ENCODE peak calls at places on chromosome 17, in nine cellular contexts. One of them, this sample, is unnamed.

GRCh38 chr17:48100160-48100559 is 1.1 kb downstream of the CBX1 start:
- DNase-seq in HFF-Myc: no peak
- DNase-seq in adrenal gland: no peak
- DNase-seq in IMR-90: peak
- DNase-seq in cardiac muscle cell: peak
- DNase-seq in PC-3: no peak
- DNase-seq in GM10248: no peak
- DNase-seq in Peyer's patch: no peak
- DNase-seq in fibroblast of pulmonary artery: peak
- DNase-seq in this sample: no peak

GRCh38 chr17:39548494-39548893 is 59.2 kb downstream of the NEUROD2 start:
- DNase-seq in GM10248: no peak
- DNase-seq in IMR-90: no peak
- DNase-seq in cardiac muscle cell: peak
- DNase-seq in Peyer's patch: no peak
- DNase-seq in PC-3: no peak
- DNase-seq in fibroblast of pulmonary artery: peak
- DNase-seq in HFF-Myc: no peak
- DNase-seq in adrenal gland: no peak
- DNase-seq in this sample: no peak

GRCh38 chr17:72726936-72727335 is 365.6 kb downstream of the SLC39A11 start:
- DNase-seq in GM10248: peak
- DNase-seq in Peyer's patch: peak
- DNase-seq in IMR-90: peak
- DNase-seq in adrenal gland: no peak
- DNase-seq in cardiac muscle cell: no peak
- DNase-seq in PC-3: peak
- DNase-seq in HFF-Myc: no peak
- DNase-seq in fibroblast of pulmonary artery: no peak
- DNase-seq in this sample: no peak

GRCh38 chr17:68184816-68185436 is 62.9 kb upstream of the AMZ2 start:
- DNase-seq in fibroblast of pulmonary artery: no peak
- DNase-seq in GM10248: peak
- DNase-seq in Peyer's patch: peak
- DNase-seq in cardiac muscle cell: no peak
- DNase-seq in HFF-Myc: no peak
- DNase-seq in IMR-90: no peak
- DNase-seq in adrenal gland: no peak
- DNase-seq in PC-3: no peak
- DNase-seq in this sample: no peak

GRCh38 chr17:50824429-50824828 is 11.0 kb upstream of the WFIKKN2 start:
- DNase-seq in PC-3: no peak
- DNase-seq in HFF-Myc: no peak
- DNase-seq in GM10248: no peak
- DNase-seq in IMR-90: no peak
- DNase-seq in cardiac muscle cell: no peak
- DNase-seq in adrenal gland: no peak
- DNase-seq in fibroblast of pulmonary artery: no peak
- DNase-seq in Peyer's patch: no peak
- DNase-seq in this sample: no peak

GRCh38 chr17:50845260-50846147 is 10.1 kb downstream of the WFIKKN2 start:
- DNase-seq in cardiac muscle cell: no peak
- DNase-seq in GM10248: no peak
- DNase-seq in PC-3: peak
- DNase-seq in Peyer's patch: no peak
- DNase-seq in adrenal gland: no peak
- DNase-seq in IMR-90: peak
- DNase-seq in fibroblast of pulmonary artery: no peak
- DNase-seq in HFF-Myc: no peak
- DNase-seq in this sample: no peak

GRCh38 chr17:2214887-2215615 is 88.5 kb downstream of the SMG6 start:
- DNase-seq in PC-3: no peak
- DNase-seq in IMR-90: peak
- DNase-seq in GM10248: no peak
- DNase-seq in Peyer's patch: peak
- DNase-seq in cardiac muscle cell: peak
- DNase-seq in fibroblast of pulmonary artery: peak
- DNase-seq in adrenal gland: no peak
- DNase-seq in HFF-Myc: no peak
- DNase-seq in this sample: no peak

GRCh38 chr17:20206591-20206990 is 197.4 kb downstream of the SPECC1 start:
- DNase-seq in adrenal gland: no peak
- DNase-seq in HFF-Myc: no peak
- DNase-seq in IMR-90: peak
- DNase-seq in cardiac muscle cell: peak
- DNase-seq in GM10248: no peak
- DNase-seq in fibroblast of pulmonary artery: peak
- DNase-seq in PC-3: peak
- DNase-seq in Peyer's patch: no peak
- DNase-seq in this sample: no peak

GRCh38 chr17:9056566-9056965 is 35.3 kb downstream of the NTN1 start:
- DNase-seq in Peyer's patch: no peak
- DNase-seq in GM10248: no peak
- DNase-seq in adrenal gland: no peak
- DNase-seq in cardiac muscle cell: no peak
- DNase-seq in HFF-Myc: no peak
- DNase-seq in PC-3: no peak
- DNase-seq in IMR-90: no peak
- DNase-seq in fibroblast of pulmonary artery: no peak
- DNase-seq in this sample: no peak

GRCh38 chr17:63035695-63036094 is 69.7 kb downstream of the TANC2 start:
- DNase-seq in GM10248: no peak
- DNase-seq in fibroblast of pulmonary artery: no peak
- DNase-seq in IMR-90: no peak
- DNase-seq in PC-3: no peak
- DNase-seq in adrenal gland: no peak
- DNase-seq in Peyer's patch: no peak
- DNase-seq in cardiac muscle cell: no peak
- DNase-seq in HFF-Myc: no peak
- DNase-seq in this sample: no peak

GRCh38 chr17:51107666-51108227 is 12.9 kb downstream of the SPAG9 start:
- DNase-seq in IMR-90: no peak
- DNase-seq in Peyer's patch: no peak
- DNase-seq in HFF-Myc: no peak
- DNase-seq in cardiac muscle cell: no peak
- DNase-seq in PC-3: no peak
- DNase-seq in adrenal gland: no peak
- DNase-seq in fibroblast of pulmonary artery: no peak
- DNase-seq in GM10248: no peak
- DNase-seq in this sample: no peak

GRCh38 chr17:82933911-82934310 is 94.1 kb upstream of the ZNF750 start:
- DNase-seq in GM10248: no peak
- DNase-seq in fibroblast of pulmonary artery: no peak
- DNase-seq in Peyer's patch: no peak
- DNase-seq in IMR-90: no peak
- DNase-seq in adrenal gland: no peak
- DNase-seq in PC-3: no peak
- DNase-seq in cardiac muscle cell: no peak
- DNase-seq in HFF-Myc: no peak
- DNase-seq in this sample: no peak

GRCh38 chr17:17191346-17191792 is 14.8 kb downstream of the PLD6 start:
- DNase-seq in adrenal gland: no peak
- DNase-seq in GM10248: no peak
- DNase-seq in PC-3: no peak
- DNase-seq in cardiac muscle cell: peak
- DNase-seq in HFF-Myc: peak
- DNase-seq in Peyer's patch: no peak
- DNase-seq in fibroblast of pulmonary artery: peak
- DNase-seq in IMR-90: peak
- DNase-seq in this sample: no peak

GRCh38 chr17:8914554-8914953 is 47.1 kb upstream of the PIK3R6 start:
- DNase-seq in HFF-Myc: no peak
- DNase-seq in cardiac muscle cell: no peak
- DNase-seq in fibroblast of pulmonary artery: no peak
- DNase-seq in Peyer's patch: no peak
- DNase-seq in adrenal gland: no peak
- DNase-seq in PC-3: no peak
- DNase-seq in GM10248: no peak
- DNase-seq in IMR-90: no peak
- DNase-seq in this sample: no peak

GRCh38 chr17:32445075-32445427 is 741 bp downstream of the PSMD11 start:
- DNase-seq in HFF-Myc: peak
- DNase-seq in fibroblast of pulmonary artery: peak
- DNase-seq in IMR-90: peak
- DNase-seq in PC-3: peak
- DNase-seq in adrenal gland: no peak
- DNase-seq in GM10248: no peak
- DNase-seq in cardiac muscle cell: peak
- DNase-seq in Peyer's patch: no peak
- DNase-seq in this sample: peak

GRCh38 chr17:32445497-32445896 is 1.2 kb downstream of the PSMD11 start:
- DNase-seq in adrenal gland: no peak
- DNase-seq in cardiac muscle cell: no peak
- DNase-seq in fibroblast of pulmonary artery: no peak
- DNase-seq in HFF-Myc: no peak
- DNase-seq in GM10248: no peak
- DNase-seq in IMR-90: no peak
- DNase-seq in Peyer's patch: no peak
- DNase-seq in PC-3: no peak
- DNase-seq in this sample: no peak

GRCh38 chr17:32445976-32446375 is 1.7 kb downstream of the PSMD11 start:
- DNase-seq in cardiac muscle cell: peak
- DNase-seq in adrenal gland: no peak
- DNase-seq in Peyer's patch: no peak
- DNase-seq in fibroblast of pulmonary artery: peak
- DNase-seq in IMR-90: peak
- DNase-seq in PC-3: peak
- DNase-seq in GM10248: no peak
- DNase-seq in HFF-Myc: no peak
- DNase-seq in this sample: no peak

GRCh38 chr17:32443827-32444300 is 446 bp upstream of the PSMD11 start:
- DNase-seq in GM10248: no peak
- DNase-seq in cardiac muscle cell: no peak
- DNase-seq in IMR-90: no peak
- DNase-seq in PC-3: no peak
- DNase-seq in fibroblast of pulmonary artery: no peak
- DNase-seq in HFF-Myc: no peak
- DNase-seq in Peyer's patch: no peak
- DNase-seq in adrenal gland: no peak
- DNase-seq in this sample: no peak

GRCh38 chr17:32444301-32445074 is at the start of gene PSMD11:
- DNase-seq in Peyer's patch: peak
- DNase-seq in GM10248: peak
- DNase-seq in cardiac muscle cell: peak
- DNase-seq in adrenal gland: peak
- DNase-seq in IMR-90: peak
- DNase-seq in fibroblast of pulmonary artery: peak
- DNase-seq in HFF-Myc: peak
- DNase-seq in PC-3: peak
- DNase-seq in this sample: peak
- TF ChIP-seq CTCF in Peyer's patch: peak
- TF ChIP-seq CTCF in GM10248: peak
- TF ChIP-seq CTCF in cardiac muscle cell: peak
- TF ChIP-seq CTCF in adrenal gland: no peak
- TF ChIP-seq CTCF in IMR-90: peak
- TF ChIP-seq CTCF in fibroblast of pulmonary artery: peak
- TF ChIP-seq CTCF in HFF-Myc: peak
- TF ChIP-seq CTCF in PC-3: peak
- TF ChIP-seq CTCF in this sample: peak

DNA sequence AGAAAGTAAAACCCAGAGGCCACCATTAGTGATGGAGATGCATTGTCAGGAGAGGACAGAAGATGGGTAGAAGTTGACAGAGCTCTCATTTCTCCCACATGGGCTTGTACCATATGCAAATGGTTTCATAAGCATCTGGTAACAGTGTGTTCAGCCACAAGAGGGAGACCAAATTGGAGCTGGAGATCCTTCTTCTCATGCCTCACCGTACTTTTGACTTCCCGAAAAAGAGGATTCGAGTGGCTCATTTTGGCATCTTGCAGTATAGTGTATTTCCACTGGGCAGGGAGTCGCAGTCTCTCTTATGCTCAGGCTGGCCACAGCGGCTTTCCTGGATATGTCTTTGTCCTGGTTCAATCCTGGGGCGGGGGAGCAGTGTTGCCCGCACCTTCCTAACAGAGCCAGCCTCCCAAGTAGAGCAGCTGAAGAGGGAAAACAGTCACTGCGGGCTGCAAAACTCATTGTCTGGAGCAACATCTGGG is 23.8 kb downstream of the TBC1D3B start:
- DNase-seq in Peyer's patch: no peak
- DNase-seq in fibroblast of pulmonary artery: peak
- DNase-seq in PC-3: no peak
- DNase-seq in HFF-Myc: no peak
- DNase-seq in adrenal gland: no peak
- DNase-seq in cardiac muscle cell: peak
- DNase-seq in IMR-90: no peak
- DNase-seq in GM10248: no peak
- DNase-seq in this sample: no peak
- TF ChIP-seq CTCF in Peyer's patch: no peak
- TF ChIP-seq CTCF in fibroblast of pulmonary artery: peak
- TF ChIP-seq CTCF in PC-3: no peak
- TF ChIP-seq CTCF in HFF-Myc: peak
- TF ChIP-seq CTCF in adrenal gland: no peak
- TF ChIP-seq CTCF in cardiac muscle cell: peak
- TF ChIP-seq CTCF in IMR-90: no peak
- TF ChIP-seq CTCF in GM10248: peak
- TF ChIP-seq CTCF in this sample: no peak

GRCh38 chr17:7862692-7863437 is 5.1 kb downstream of the CYB5D1 start:
- DNase-seq in GM10248: peak
- DNase-seq in adrenal gland: peak
- DNase-seq in fibroblast of pulmonary artery: peak
- DNase-seq in Peyer's patch: peak
- DNase-seq in PC-3: peak
- DNase-seq in HFF-Myc: no peak
- DNase-seq in cardiac muscle cell: peak
- DNase-seq in IMR-90: peak
- DNase-seq in this sample: no peak
- TF ChIP-seq CTCF in GM10248: peak
- TF ChIP-seq CTCF in adrenal gland: peak
- TF ChIP-seq CTCF in fibroblast of pulmonary artery: peak
- TF ChIP-seq CTCF in Peyer's patch: peak
- TF ChIP-seq CTCF in PC-3: peak
- TF ChIP-seq CTCF in HFF-Myc: peak
- TF ChIP-seq CTCF in cardiac muscle cell: peak
- TF ChIP-seq CTCF in IMR-90: peak
- TF ChIP-seq CTCF in this sample: peak

DNA sequence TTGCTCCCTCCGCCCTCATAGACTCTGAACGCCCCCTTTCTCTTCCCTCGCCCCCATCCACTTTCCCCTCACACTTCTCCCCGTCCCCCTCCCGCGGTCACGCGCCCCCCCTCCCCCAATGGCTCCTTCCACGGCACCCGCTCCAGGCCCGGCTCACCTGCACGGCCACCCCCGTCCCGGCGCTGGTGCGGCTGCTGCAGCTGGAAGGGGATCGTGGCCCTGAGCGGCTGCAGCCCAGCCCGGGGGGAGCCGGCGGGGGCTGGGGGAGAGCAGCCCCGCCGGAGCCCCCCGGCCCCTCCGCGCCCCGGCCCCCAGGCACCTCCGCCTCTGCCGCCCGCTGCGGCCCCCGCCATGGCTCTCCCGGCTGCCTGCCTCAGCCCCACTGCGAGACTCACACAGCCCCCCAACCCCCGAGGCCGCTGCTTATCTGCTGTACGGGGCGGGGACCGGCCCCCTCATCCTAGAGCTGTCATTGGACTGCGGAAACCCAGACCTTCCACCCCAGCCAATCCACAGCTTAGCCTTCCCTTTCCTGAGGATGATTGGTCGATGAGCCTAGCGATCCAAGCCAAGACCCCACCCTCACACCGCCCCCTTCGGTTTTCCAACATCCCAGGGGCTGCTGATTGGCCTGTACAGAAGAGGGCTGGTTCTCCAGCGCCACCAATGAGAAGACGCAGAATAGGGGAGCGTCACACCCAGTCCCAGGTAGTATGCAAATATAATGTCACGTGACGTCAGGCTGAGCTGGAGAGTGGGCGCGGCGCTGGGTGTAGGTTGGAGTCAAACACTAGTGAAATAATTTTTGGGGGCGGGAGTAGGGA is at the start of gene FAM117A:
- DNase-seq in adrenal gland: peak
- DNase-seq in Peyer's patch: peak
- DNase-seq in fibroblast of pulmonary artery: peak
- DNase-seq in GM10248: peak
- DNase-seq in cardiac muscle cell: peak
- DNase-seq in PC-3: peak
- DNase-seq in HFF-Myc: peak
- DNase-seq in IMR-90: peak
- DNase-seq in this sample: peak
- TF ChIP-seq CTCF in adrenal gland: no peak
- TF ChIP-seq CTCF in Peyer's patch: no peak
- TF ChIP-seq CTCF in fibroblast of pulmonary artery: no peak
- TF ChIP-seq CTCF in GM10248: no peak
- TF ChIP-seq CTCF in cardiac muscle cell: no peak
- TF ChIP-seq CTCF in PC-3: no peak
- TF ChIP-seq CTCF in HFF-Myc: no peak
- TF ChIP-seq CTCF in IMR-90: no peak
- TF ChIP-seq CTCF in this sample: no peak

This sample was measured in glutamatergic neuron.